ENCODE peak calls at places on chromosomes 16 and 17, in five cellular contexts. X, R, C, S and G are unnamed samples.

GRCh38 chr17:75273968-75274708 is 3.1 kb upstream of the MIF4GD start:
- DNase-seq in R (no peak), X (peak), C (no peak), S (peak), G (peak)

GRCh38 chr17:66564992-66565465 is 262.6 kb downstream of the PRKCA start:
- DNase-seq in C (no peak), X (no peak), S (peak), R (no peak), G (no peak)

GRCh38 chr17:82751171-82751570 is 694 bp upstream of the TBCD start:
- DNase-seq in S (no peak), R (no peak), X (no peak), C (no peak), G (no peak)

GRCh38 chr16:50593410-50594139 is 45.4 kb downstream of the NKD1 start:
- DNase-seq in C (no peak), X (peak), S (no peak), R (no peak), G (no peak)

GRCh38 chr17:75897076-75898019 is 597 bp upstream of the TRIM65 start:
- DNase-seq in X (no peak), C (no peak), R (no peak), S (no peak), G (no peak)

GRCh38 chr16:83253526-83253925 is 554.3 kb upstream of the HSBP1 start:
- DNase-seq in R (no peak), S (no peak), X (no peak), C (no peak), G (no peak)

GRCh38 chr16:67917140-67917851 is 14.4 kb downstream of the CTRL start:
- DNase-seq in S (no peak), C (no peak), X (no peak), R (peak), G (no peak)

GRCh38 chr16:88804552-88805339 is 1.2 kb downstream of the CDT1 start:
- DNase-seq in X (peak), S (no peak), C (peak), R (no peak), G (no peak)

GRCh38 chr17:45403906-45404490 is 28.7 kb downstream of the ARHGAP27 start:
- DNase-seq in X (no peak), R (peak), C (peak), S (no peak), G (no peak)

GRCh38 chr17:35314415-35315216 is 58.8 kb downstream of the SLFN11 start:
- DNase-seq in S (no peak), R (no peak), C (no peak), X (no peak), G (no peak)

GRCh38 chr17:56595831-56596740 is 2.6 kb downstream of the NOG start:
- DNase-seq in C (no peak), R (peak), X (no peak), S (no peak), G (peak)

GRCh38 chr17:3667366-3668278 is 756 bp downstream of the TAX1BP3 start:
- DNase-seq in C (no peak), X (peak), R (peak), S (peak), G (peak)

GRCh38 chr17:8800656-8801055 is 1.5 kb upstream of the MFSD6L start:
- DNase-seq in C (no peak), S (no peak), R (no peak), X (no peak), G (no peak)

DNA sequence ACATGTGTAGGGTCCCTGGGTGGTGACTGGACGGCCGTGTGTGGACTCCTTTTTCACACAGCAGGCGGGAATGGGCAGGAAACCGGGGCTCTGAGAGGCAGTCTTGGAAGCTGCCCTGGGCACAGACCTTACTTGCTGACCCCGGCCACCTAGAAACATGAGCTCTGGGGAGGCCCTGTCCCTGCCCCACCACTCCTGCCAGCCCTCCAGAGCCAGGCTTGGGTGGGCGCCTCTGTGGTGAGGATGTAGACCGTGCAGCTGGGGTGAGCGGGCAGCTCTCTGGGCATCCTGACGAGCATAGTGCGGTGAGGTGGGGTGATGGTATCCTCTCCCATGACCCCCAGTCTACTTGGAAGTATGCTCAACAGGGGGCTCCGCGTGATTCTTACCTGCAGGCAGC is 121.3 kb downstream of the RAB11FIP4 start:
- DNase-seq in R (no peak), C (no peak), X (no peak), S (no peak), G (no peak)
- TF ChIP-seq CTCF in R (no peak), C (no peak), X (no peak), S (no peak), G (no peak)

DNA sequence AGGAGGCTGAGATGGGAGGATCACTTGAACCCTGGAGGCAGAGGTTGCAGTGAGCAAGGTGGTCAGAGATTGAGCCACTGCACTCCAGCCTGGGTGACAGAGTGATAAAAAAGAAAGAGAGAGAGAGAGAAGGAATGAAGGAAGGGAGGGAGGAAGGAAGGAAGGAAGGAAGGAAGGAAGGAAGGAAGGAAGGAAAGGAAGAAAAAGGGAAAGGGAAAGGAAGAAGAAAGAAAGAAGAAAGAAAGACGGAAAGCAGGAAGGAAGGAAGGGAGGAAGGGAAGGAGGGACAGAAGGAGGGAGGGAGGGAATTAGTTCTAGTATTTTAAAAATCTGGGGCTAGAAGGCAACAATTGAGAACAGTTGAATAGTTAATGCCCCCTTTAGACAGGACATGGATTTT is 161.5 kb upstream of the CACNG3 start:
- DNase-seq in R (no peak), X (no peak), S (no peak), C (no peak), G (no peak)
- TF ChIP-seq CTCF in R (no peak), X (no peak), S (no peak), C (no peak), G (no peak)

GRCh38 chr17:61352771-61353170 is 46.9 kb upstream of the TBX2 start:
- DNase-seq in S (no peak), R (no peak), X (no peak), C (no peak), G (no peak)

GRCh38 chr17:61352408-61352770 is 47.3 kb upstream of the TBX2 start:
- DNase-seq in S (no peak), R (no peak), X (no peak), C (no peak), G (no peak)

GRCh38 chr17:61345825-61346628 is 53.6 kb upstream of the TBX2 start:
- DNase-seq in R (no peak), C (no peak), X (no peak), S (no peak), G (no peak)

GRCh38 chr17:61351745-61352407 is 47.8 kb upstream of the TBX2 start:
- DNase-seq in C (no peak), X (no peak), R (no peak), S (no peak), G (no peak)

GRCh38 chr17:61349350-61349749 is 50.3 kb upstream of the TBX2 start:
- DNase-seq in X (no peak), C (no peak), S (no peak), R (no peak), G (no peak)
- TF ChIP-seq CTCF in X (peak), C (no peak), S (peak), R (peak), G (peak)

GRCh38 chr17:20097362-20097761 is 88.2 kb downstream of the SPECC1 start:
- DNase-seq in C (no peak), X (no peak), R (no peak), S (no peak), G (no peak)
- TF ChIP-seq CTCF in C (no peak), X (no peak), R (no peak), S (no peak), G (no peak)

GRCh38 chr17:44260296-44260695 is 7.6 kb downstream of the SLC4A1 start:
- DNase-seq in R (no peak), S (no peak), C (no peak), X (no peak), G (no peak)
- TF ChIP-seq CTCF in R (no peak), S (no peak), C (no peak), X (no peak), G (no peak)

GRCh38 chr16:12271006-12271405 is 294.5 kb downstream of the SNX29 start:
- DNase-seq in X (peak), S (no peak), R (no peak), C (no peak), G (peak)
- TF ChIP-seq CTCF in X (peak), S (peak), R (peak), C (no peak), G (peak)

GRCh38 chr17:10217916-10218315 is 19.5 kb upstream of the GAS7 start:
- DNase-seq in C (no peak), S (no peak), R (no peak), X (no peak), G (no peak)
- TF ChIP-seq CTCF in C (no peak), S (no peak), R (no peak), X (no peak), G (no peak)

DNA sequence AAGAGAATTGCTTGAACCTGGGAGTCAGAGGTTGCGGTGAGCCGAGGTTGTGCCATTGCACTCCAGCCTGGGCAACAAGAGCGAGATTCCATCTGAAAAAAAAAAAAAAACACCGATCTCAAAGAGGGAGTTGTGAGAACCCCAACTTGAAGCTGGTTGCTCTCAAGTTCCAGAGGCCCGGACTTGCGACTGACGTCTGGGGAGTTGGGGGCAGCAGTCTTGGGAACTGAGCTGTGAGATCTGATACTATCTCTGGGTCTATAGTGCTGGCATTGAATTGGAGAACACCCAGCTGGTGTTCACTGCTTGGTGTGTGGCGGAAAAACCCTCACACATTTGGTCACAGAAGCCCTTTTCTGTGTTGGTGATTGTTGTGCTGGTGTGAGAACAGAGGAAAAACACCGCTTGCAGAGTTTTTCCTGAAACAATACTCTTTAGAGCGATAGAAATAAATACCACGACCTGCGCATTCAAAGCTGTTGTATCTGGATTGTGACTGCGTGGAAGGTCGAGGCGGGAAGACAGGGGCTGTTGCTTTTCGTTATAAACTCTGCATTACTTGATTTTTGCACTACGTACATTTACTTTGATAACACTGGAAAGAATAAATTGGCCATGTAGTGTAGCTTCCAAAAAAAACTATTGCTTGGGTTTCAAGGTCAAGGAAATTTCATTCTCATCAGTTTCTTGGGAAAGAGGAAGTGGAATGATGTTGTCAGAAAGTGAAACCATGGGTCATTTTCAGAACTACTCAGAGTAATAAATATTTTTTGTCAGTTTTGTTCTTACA is 8.8 kb downstream of the SCIMP start:
- DNase-seq in S (no peak), C (peak), X (no peak), R (no peak), G (no peak)
- TF ChIP-seq CTCF in S (no peak), C (no peak), X (no peak), R (no peak), G (no peak)

DNA sequence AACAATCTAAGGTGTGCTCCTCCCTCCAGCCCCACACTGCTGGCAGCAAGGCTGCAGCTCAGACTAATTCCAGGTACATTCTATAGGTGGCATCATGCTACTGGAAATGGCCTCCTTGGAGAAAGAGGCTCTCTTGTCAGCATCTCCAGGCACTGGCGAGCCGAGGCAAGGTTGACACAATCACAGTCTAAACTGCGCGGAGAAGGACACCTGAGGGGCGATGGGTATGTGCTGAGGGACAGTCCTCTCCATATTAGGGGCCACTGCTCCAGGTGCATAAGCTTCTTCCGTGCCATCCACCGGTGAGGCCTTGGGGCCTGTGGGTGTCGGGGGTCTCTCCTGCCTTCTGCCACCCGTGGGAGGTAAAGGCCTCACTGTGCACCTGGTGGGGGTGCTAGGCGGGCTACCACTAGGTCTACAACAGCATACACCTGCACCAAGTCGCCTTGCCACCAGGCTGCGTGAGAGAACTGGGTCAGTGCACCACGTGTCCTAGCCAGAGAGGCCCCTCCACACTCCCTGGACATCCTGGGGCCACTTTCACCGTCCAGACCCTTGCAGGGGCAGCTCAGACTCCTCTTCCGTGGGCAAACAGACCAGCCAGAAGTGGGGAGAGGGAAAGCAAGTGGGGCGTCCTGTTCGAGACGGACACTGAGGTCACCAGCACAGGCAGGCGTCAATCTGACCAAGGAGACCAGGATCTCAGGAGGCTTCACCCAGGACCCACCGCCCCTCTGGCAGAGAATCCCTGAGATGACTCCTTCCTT is 12.1 kb upstream of the CBX8 start:
- DNase-seq in R (no peak), S (no peak), X (no peak), C (peak), G (no peak)
- TF ChIP-seq CTCF in R (peak), S (peak), X (peak), C (peak), G (no peak)